ENCODE peak calls at places on chromosomes 6 and 20, in eight cellular contexts. J is cardiac fibroblast; G is psoas muscle; V is GM03348; B is nucleus accumbens; P is activated naive CD4-positive, alpha-beta T cell treated with anti-CD3 and anti-CD28 coated beads, Interleukin-2, amount 10 ng/mL, durations not matched to agents 7 days and 5 days; Q is neural crest cell; H is GM04503. A is an unnamed sample.

GRCh38 chr6:152313542-152314482 is 323.4 kb downstream of the SYNE1 start:
- DNase-seq in J (peak; percentile 77), G (no peak), V (peak; percentile 25), B (no peak), P (no peak), Q (no peak), H (no peak), A (peak; percentile 34)

GRCh38 chr6:20559924-20560551 is 25.8 kb downstream of the CDKAL1 start:
- DNase-seq in J (peak; percentile 26), G (no peak), V (peak; percentile 28), B (no peak), P (no peak), Q (no peak), H (no peak), A (no peak)

GRCh38 chr6:166434336-166434735 is 51.6 kb upstream of the MPC1 start:
- DNase-seq in J (no peak), G (no peak), V (no peak), B (no peak), P (no peak), Q (no peak), H (no peak), A (no peak)

GRCh38 chr6:145015739-145016558 is 719.4 kb downstream of the EPM2A start:
- DNase-seq in J (peak; percentile 95), G (no peak), V (peak; percentile 84), B (no peak), P (no peak), Q (no peak), H (peak; percentile 69), A (peak; percentile 86)

GRCh38 chr6:123808556-123808955 is 4.9 kb downstream of the NKAIN2 start:
- DNase-seq in J (no peak), G (no peak), V (no peak), B (no peak), P (no peak), Q (no peak), H (no peak), A (peak; percentile 23)

GRCh38 chr6:169591616-169592015 is 110.2 kb downstream of the WDR27 start:
- DNase-seq in J (no peak), G (no peak), V (no peak), B (no peak), P (no peak), Q (no peak), H (no peak), A (no peak)

GRCh38 chr6:35240838-35241801 is 18.4 kb upstream of the ZNF76 start:
- DNase-seq in J (peak; percentile 62), G (peak; percentile 65), V (peak; percentile 84), B (peak; percentile 25), P (peak; percentile 84), Q (peak; percentile 79), H (no peak), A (peak; percentile 63)

GRCh38 chr20:45292343-45292742 is 14.3 kb upstream of the RBPJL start:
- DNase-seq in J (no peak), G (no peak), V (no peak), B (no peak), P (no peak), Q (no peak), H (no peak), A (no peak)

GRCh38 chr6:27281105-27281539 is 31.0 kb downstream of the POM121L2 start:
- DNase-seq in J (no peak), G (no peak), V (no peak), B (no peak), P (no peak), Q (no peak), H (no peak), A (no peak)